ENCODE peak calls at places on chromosomes 11 and 22, in five cellular contexts. P is body of pancreas, J is AG04450, D is astrocyte of the spinal cord, W is left ventricle myocardium inferior. N is an unnamed sample.

GRCh38 chr11:59756845-59757244 is 1.7 kb downstream of the STX3 start:
- DNase-seq in J (no peak), P (peak; percentile 65), W (no peak), D (peak; percentile 5), N (peak; percentile 29)

GRCh38 chr11:2902784-2903671 is 17.5 kb upstream of the CDKN1C start:
- DNase-seq in W (no peak), D (no peak), P (peak; percentile 70), J (no peak), N (no peak)

GRCh38 chr11:72684236-72684912 is 10.2 kb upstream of the PDE2A start:
- DNase-seq in D (peak; percentile 65), J (no peak), W (peak; percentile 78), P (peak; percentile 68), N (peak; percentile 64)

GRCh38 chr11:12121504-12121903 is 11.1 kb downstream of the MICAL2 start:
- DNase-seq in D (no peak), P (no peak), J (no peak), W (no peak), N (no peak)

GRCh38 chr22:24894220-24894975 is 52.1 kb downstream of the LHFPL7 start:
- DNase-seq in D (peak; percentile 98), W (peak; percentile 80), P (peak; percentile 98), J (peak; percentile 59), N (peak; percentile 99)

GRCh38 chr11:65150513-65151271 is 16.4 kb upstream of the SYVN1 start:
- DNase-seq in J (no peak), P (peak; percentile 98), D (peak; percentile 90), W (peak; percentile 83), N (peak; percentile 73)

GRCh38 chr11:37449146-37449545 is 851.1 kb upstream of the RAG2 start:
- DNase-seq in W (no peak), J (peak; percentile 32), P (no peak), D (peak; percentile 73), N (peak; percentile 84)

GRCh38 chr11:48005878-48006277 is 25.5 kb downstream of the PTPRJ start:
- DNase-seq in P (no peak), W (no peak), D (no peak), J (no peak), N (no peak)

GRCh38 chr11:57657290-57658022 is at the start of gene CLP1:
- DNase-seq in P (peak; percentile 99), J (peak; percentile 95), W (peak; percentile 99), D (peak; percentile 99), N (peak; percentile 99)

GRCh38 chr11:534592-535518 is 521 bp downstream of the HRAS start:
- DNase-seq in D (no peak), J (no peak), P (peak; percentile 42), W (peak; percentile 26), N (no peak)

GRCh38 chr11:66868726-66869291 is 11.9 kb downstream of the LRFN4 start:
- DNase-seq in P (peak; percentile 81), W (no peak), J (no peak), D (no peak), N (no peak)

GRCh38 chr11:130413383-130414106 is 14.9 kb downstream of the ADAMTS8 start:
- DNase-seq in P (no peak), J (peak; percentile 79), W (no peak), D (peak; percentile 88), N (peak; percentile 58)

GRCh38 chr11:104934594-104934993 is 33.8 kb downstream of the CASP4 start:
- DNase-seq in W (no peak), P (no peak), D (no peak), J (no peak), N (no peak)

GRCh38 chr11:62400760-62401159 is 18.1 kb upstream of the SCGB1A1 start:
- DNase-seq in P (peak; percentile 52), D (peak; percentile 90), W (peak; percentile 85), J (peak; percentile 46), N (peak; percentile 59)

DNA sequence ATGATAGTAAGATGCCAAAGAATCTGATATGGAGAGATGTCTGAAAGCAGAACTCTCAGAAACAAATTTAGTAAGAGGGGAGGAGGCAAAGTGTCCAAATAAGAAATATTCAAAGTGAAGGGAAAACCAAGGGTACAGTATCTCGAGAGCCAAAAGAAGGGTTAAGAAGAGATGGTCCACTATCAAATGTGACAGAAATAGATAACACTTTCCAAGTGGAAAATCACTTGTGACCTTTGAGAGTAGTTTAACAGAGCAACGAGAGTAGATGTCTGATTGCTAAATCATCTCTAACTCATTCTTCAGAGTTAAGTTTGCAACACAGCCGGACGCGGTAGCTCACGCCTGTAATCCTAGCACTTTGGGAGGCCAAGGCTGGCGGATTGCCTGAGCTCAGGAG is 4.3 kb upstream of the BUD13 start:
- DNase-seq in P (no peak), D (no peak), J (no peak), W (no peak), N (no peak)
- H3K4me3 ChIP-seq in P (no peak overlapping the region), D (no peak overlapping the region), J (no peak overlapping the region), W (no peak overlapping the region), N (no peak overlapping the region)

DNA sequence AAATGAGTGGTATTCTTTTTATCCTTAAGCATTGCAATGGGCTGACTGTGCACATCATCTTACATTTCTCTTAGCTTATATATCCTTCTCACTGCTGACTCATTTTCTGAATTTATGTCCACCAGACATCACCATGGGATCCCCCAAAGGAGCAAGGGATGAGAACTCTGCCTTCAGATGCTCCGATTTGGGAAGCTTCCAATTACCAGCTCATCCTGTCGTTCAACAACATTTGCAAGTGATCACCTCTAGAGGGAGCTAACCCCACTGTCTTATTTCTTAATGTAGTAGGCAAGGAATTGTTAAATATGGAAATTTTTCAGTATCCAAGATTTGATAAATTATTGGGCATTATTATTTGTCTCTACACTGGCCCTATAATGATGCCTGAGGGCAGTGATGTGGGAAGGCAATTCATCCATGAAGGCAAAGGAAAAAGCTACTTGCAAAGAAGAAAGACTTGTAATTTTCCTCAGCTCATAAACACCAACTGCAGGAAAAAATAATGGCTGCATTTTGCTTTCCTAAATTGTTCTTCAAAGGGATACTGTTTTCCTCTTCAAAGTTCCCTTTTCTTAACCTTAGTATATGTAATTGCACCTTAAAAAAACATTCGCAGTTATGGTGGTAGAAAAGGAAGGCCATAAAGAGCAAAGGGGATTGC is 102.4 kb upstream of the FSHB start:
- DNase-seq in W (no peak), P (peak; percentile 15), D (peak; percentile 37), J (peak; percentile 8), N (peak; percentile 65)
- TF ChIP-seq CTCF in W (peak; percentile 74), P (peak; percentile 57), D (peak; percentile 65), J (peak; percentile 66), N (peak; percentile 65)

DNA sequence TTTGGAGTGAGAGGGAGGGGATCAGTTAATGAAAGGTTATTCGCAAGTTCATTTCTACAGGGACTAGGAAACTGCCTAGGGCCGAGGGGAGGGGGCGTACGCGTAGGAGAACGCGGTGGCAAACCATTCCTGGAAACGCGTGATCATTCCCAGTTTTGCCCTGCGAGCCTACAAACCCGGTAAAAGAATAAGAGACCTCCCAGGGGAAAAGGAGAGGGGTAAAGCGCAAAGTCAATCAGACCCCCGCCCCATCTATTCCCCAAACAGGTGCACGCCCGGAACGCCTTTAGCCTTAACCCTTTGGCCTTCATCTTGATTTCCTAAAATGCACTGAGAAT is 5.3 kb downstream of the BSX start:
- DNase-seq in J (no peak), W (no peak), D (no peak), P (no peak), N (no peak)
- H3K4me3 ChIP-seq in J (no peak overlapping the region), W (peak overlapping the region; percentile 51), D (no peak overlapping the region), P (no peak overlapping the region), N (no peak overlapping the region)

GRCh38 chr22:23526588-23527315 is 53.3 kb downstream of the IGLL1 start:
- DNase-seq in P (no peak), J (no peak), D (no peak), W (no peak), N (no peak)

GRCh38 chr22:23525510-23525909 is 54.6 kb downstream of the IGLL1 start:
- DNase-seq in D (no peak), J (no peak), P (no peak), W (no peak), N (no peak)

GRCh38 chr22:23529166-23530103 is 50.7 kb downstream of the IGLL1 start:
- DNase-seq in P (no peak), J (no peak), W (no peak), D (no peak), N (no peak)

GRCh38 chr22:23530106-23530505 is 50.0 kb downstream of the IGLL1 start:
- DNase-seq in W (no peak), P (no peak), J (no peak), D (no peak), N (no peak)

DNA sequence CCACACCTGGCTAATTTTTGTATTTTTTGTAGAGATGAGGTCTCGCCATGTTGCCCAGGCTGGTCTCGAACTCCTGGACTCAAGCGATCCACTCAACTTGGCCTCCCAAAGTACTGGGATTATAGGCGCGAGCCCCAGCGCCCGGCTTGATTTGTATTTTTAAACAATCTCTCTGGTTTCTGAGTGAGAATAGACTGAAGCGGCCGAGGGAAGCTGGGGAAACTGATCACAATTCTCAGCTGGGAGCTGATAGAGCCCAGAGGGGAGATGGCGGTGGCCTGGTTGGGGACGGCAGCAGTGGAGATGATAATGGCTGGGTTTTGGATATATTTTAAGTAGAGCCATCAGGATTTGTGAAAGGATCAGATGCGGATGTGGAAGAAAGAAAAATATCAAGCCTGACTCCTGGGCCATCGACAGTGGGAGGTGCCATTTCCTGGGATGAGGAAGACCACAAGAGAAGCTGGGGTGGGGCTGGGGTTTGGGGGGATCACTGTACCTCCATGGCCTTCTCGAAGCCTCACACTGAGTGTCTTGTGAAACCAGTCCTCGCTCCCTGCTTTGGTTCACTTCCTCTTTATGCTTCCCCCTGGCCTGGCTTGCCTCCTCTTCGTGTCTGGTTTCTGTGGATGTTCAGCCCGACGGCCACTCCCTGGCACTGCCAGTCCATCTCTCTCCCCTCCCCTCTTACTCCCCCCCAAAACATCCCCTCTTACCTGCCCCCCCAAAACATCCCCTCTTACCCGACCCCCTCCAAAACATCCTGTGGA is 51.9 kb downstream of the IGLL1 start:
- DNase-seq in W (no peak), D (no peak), P (no peak), J (no peak), N (no peak)
- TF ChIP-seq CTCF in W (no peak), D (no peak), P (no peak), J (no peak), N (no peak)

GRCh38 chr11:60844045-60844869 is 2.3 kb downstream of the CCDC86 start:
- DNase-seq in W (no peak), D (peak; percentile 57), P (no peak), J (no peak), N (peak; percentile 44)

GRCh38 chr11:60847281-60847680 is 5.4 kb downstream of the CCDC86 start:
- DNase-seq in P (no peak), W (no peak), J (no peak), D (peak; percentile 83), N (peak; percentile 62)

GRCh38 chr11:60842688-60843605 is 1.0 kb downstream of the CCDC86 start:
- DNase-seq in W (no peak), J (no peak), D (peak; percentile 28), P (no peak), N (no peak)

GRCh38 chr11:60845338-60845737 is 3.4 kb downstream of the CCDC86 start:
- DNase-seq in D (peak; percentile 23), P (no peak), W (no peak), J (no peak), N (no peak)

GRCh38 chr11:60844870-60845221 is 2.9 kb downstream of the CCDC86 start:
- DNase-seq in D (peak; percentile 29), P (no peak), W (no peak), J (no peak), N (no peak)
- H3K4me3 ChIP-seq in D (peak overlapping the region; percentile 93), P (no peak overlapping the region), W (no peak overlapping the region), J (no peak overlapping the region), N (peak overlapping the region; percentile 28)

N was measured in choroid plexus epithelial cell.